ENCODE peak calls at places on chromosomes 6 and 20, in four cellular contexts. One of them, this sample, is unnamed.

GRCh38 chr6:75757295-75757694 is 8.3 kb downstream of the MYO6 start:
- DNase-seq in HFFc6: no peak
- DNase-seq in astrocyte: no peak
- DNase-seq in hepatocyte: no peak
- DNase-seq in this sample: no peak

GRCh38 chr20:33169176-33169794 is 1.3 kb downstream of the BPIFA2 start:
- DNase-seq in HFFc6: no peak
- DNase-seq in astrocyte: no peak
- DNase-seq in hepatocyte: no peak
- DNase-seq in this sample: no peak

GRCh38 chr6:53544050-53544499 is 826 bp downstream of the GCLC start:
- DNase-seq in HFFc6: no peak
- DNase-seq in astrocyte: peak; percentile 18
- DNase-seq in hepatocyte: peak; percentile 37
- DNase-seq in this sample: no peak

GRCh38 chr20:37520417-37520751 is 666 bp upstream of the NNAT start:
- DNase-seq in HFFc6: no peak
- DNase-seq in astrocyte: no peak
- DNase-seq in hepatocyte: no peak
- DNase-seq in this sample: no peak

GRCh38 chr20:31819083-31819784 is at the start of gene MYLK2:
- DNase-seq in HFFc6: no peak
- DNase-seq in astrocyte: no peak
- DNase-seq in hepatocyte: no peak
- DNase-seq in this sample: no peak

GRCh38 chr20:36591854-36592641 is 13.5 kb upstream of the RAB5IF start:
- DNase-seq in HFFc6: peak; percentile 40
- DNase-seq in astrocyte: no peak
- DNase-seq in hepatocyte: peak; percentile 57
- DNase-seq in this sample: no peak

GRCh38 chr6:36319436-36319762 is 17.3 kb downstream of the BNIP5 start:
- DNase-seq in HFFc6: no peak
- DNase-seq in astrocyte: no peak
- DNase-seq in hepatocyte: peak; percentile 44
- DNase-seq in this sample: no peak

GRCh38 chr6:145069966-145070365 is 665.4 kb downstream of the EPM2A start:
- DNase-seq in HFFc6: peak; percentile 38
- DNase-seq in astrocyte: no peak
- DNase-seq in hepatocyte: no peak
- DNase-seq in this sample: no peak

GRCh38 chr6:109299695-109300564 is 82.3 kb downstream of the CD164 start:
- DNase-seq in HFFc6: no peak
- DNase-seq in astrocyte: no peak
- DNase-seq in hepatocyte: no peak
- DNase-seq in this sample: no peak

GRCh38 chr6:74431873-74432272 is 735.9 kb downstream of the CD109 start:
- DNase-seq in HFFc6: peak; percentile 19
- DNase-seq in astrocyte: peak; percentile 29
- DNase-seq in hepatocyte: no peak
- DNase-seq in this sample: no peak

GRCh38 chr6:111534366-111534765 is 51.3 kb upstream of the REV3L start:
- DNase-seq in HFFc6: no peak
- DNase-seq in astrocyte: peak; percentile 44
- DNase-seq in hepatocyte: peak; percentile 10
- DNase-seq in this sample: no peak

GRCh38 chr20:10853176-10853575 is 179.4 kb upstream of the JAG1 start:
- DNase-seq in HFFc6: no peak
- DNase-seq in astrocyte: peak; percentile 20
- DNase-seq in hepatocyte: no peak
- DNase-seq in this sample: no peak

GRCh38 chr6:18179770-18180393 is 24.7 kb downstream of the KDM1B start:
- DNase-seq in HFFc6: no peak
- DNase-seq in astrocyte: no peak
- DNase-seq in hepatocyte: no peak
- DNase-seq in this sample: no peak

GRCh38 chr6:111423960-111424846 is 58.8 kb downstream of the REV3L start:
- DNase-seq in HFFc6: no peak
- DNase-seq in astrocyte: peak; percentile 40
- DNase-seq in hepatocyte: no peak
- DNase-seq in this sample: no peak

GRCh38 chr6:119742188-119742803 is 392.7 kb upstream of the MAN1A1 start:
- DNase-seq in HFFc6: no peak
- DNase-seq in astrocyte: peak; percentile 3
- DNase-seq in hepatocyte: peak; percentile 79
- DNase-seq in this sample: peak; percentile 59

GRCh38 chr6:113632220-113632864 is 224.8 kb upstream of the MARCKS start:
- DNase-seq in HFFc6: peak; percentile 84
- DNase-seq in astrocyte: peak; percentile 93
- DNase-seq in hepatocyte: peak; percentile 78
- DNase-seq in this sample: no peak

GRCh38 chr6:87419266-87419665 is 11.5 kb downstream of the CFAP206 start:
- DNase-seq in HFFc6: no peak
- DNase-seq in astrocyte: no peak
- DNase-seq in hepatocyte: no peak
- DNase-seq in this sample: no peak

GRCh38 chr20:40741507-40742106 is 52.6 kb upstream of the MAFB start:
- DNase-seq in HFFc6: peak; percentile 23
- DNase-seq in astrocyte: peak; percentile 9
- DNase-seq in hepatocyte: peak; percentile 53
- DNase-seq in this sample: no peak

GRCh38 chr6:137033828-137034227 is 10.9 kb downstream of the IL20RA start:
- DNase-seq in HFFc6: no peak
- DNase-seq in astrocyte: peak; percentile 75
- DNase-seq in hepatocyte: no peak
- DNase-seq in this sample: no peak

GRCh38 chr6:56359201-56359899 is 112.0 kb upstream of the COL21A1 start:
- DNase-seq in HFFc6: peak; percentile 65
- DNase-seq in astrocyte: peak; percentile 47
- DNase-seq in hepatocyte: peak; percentile 81
- DNase-seq in this sample: peak; percentile 51

GRCh38 chr20:16664031-16664430 is 65.8 kb upstream of the SNRPB2 start:
- DNase-seq in HFFc6: no peak
- DNase-seq in astrocyte: no peak
- DNase-seq in hepatocyte: no peak
- DNase-seq in this sample: no peak

GRCh38 chr6:4545929-4546328 is 230.3 kb upstream of the CDYL start:
- DNase-seq in HFFc6: no peak
- DNase-seq in astrocyte: no peak
- DNase-seq in hepatocyte: no peak
- DNase-seq in this sample: no peak

GRCh38 chr6:27495386-27496135 is 22.7 kb upstream of the ZNF184 start:
- DNase-seq in HFFc6: peak; percentile 97
- DNase-seq in astrocyte: peak; percentile 88
- DNase-seq in hepatocyte: peak; percentile 85
- DNase-seq in this sample: no peak
- TF ChIP-seq CTCF in HFFc6: peak; percentile 71
- TF ChIP-seq CTCF in astrocyte: peak; percentile 16
- TF ChIP-seq CTCF in hepatocyte: no peak
- TF ChIP-seq CTCF in this sample: no peak

GRCh38 chr20:51510169-51510568 is 32.4 kb downstream of the NFATC2 start:
- DNase-seq in HFFc6: no peak
- DNase-seq in astrocyte: no peak
- DNase-seq in hepatocyte: no peak
- DNase-seq in this sample: no peak
- TF ChIP-seq CTCF in HFFc6: no peak
- TF ChIP-seq CTCF in astrocyte: no peak
- TF ChIP-seq CTCF in hepatocyte: no peak
- TF ChIP-seq CTCF in this sample: no peak

GRCh38 chr6:27870486-27870885 is 41.7 kb downstream of the OR2B2 start:
- DNase-seq in HFFc6: no peak
- DNase-seq in astrocyte: no peak
- DNase-seq in hepatocyte: no peak
- DNase-seq in this sample: no peak

GRCh38 chr6:27867941-27868705 is 44.1 kb downstream of the OR2B2 start:
- DNase-seq in HFFc6: no peak
- DNase-seq in astrocyte: no peak
- DNase-seq in hepatocyte: no peak
- DNase-seq in this sample: no peak

GRCh38 chr6:27872634-27873028 is 39.6 kb downstream of the OR2B2 start:
- DNase-seq in HFFc6: no peak
- DNase-seq in astrocyte: no peak
- DNase-seq in hepatocyte: no peak
- DNase-seq in this sample: no peak

GRCh38 chr6:27873101-27874030 is 38.8 kb downstream of the OR2B2 start:
- DNase-seq in HFFc6: peak; percentile 78
- DNase-seq in astrocyte: peak; percentile 67
- DNase-seq in hepatocyte: peak; percentile 35
- DNase-seq in this sample: no peak

DNA sequence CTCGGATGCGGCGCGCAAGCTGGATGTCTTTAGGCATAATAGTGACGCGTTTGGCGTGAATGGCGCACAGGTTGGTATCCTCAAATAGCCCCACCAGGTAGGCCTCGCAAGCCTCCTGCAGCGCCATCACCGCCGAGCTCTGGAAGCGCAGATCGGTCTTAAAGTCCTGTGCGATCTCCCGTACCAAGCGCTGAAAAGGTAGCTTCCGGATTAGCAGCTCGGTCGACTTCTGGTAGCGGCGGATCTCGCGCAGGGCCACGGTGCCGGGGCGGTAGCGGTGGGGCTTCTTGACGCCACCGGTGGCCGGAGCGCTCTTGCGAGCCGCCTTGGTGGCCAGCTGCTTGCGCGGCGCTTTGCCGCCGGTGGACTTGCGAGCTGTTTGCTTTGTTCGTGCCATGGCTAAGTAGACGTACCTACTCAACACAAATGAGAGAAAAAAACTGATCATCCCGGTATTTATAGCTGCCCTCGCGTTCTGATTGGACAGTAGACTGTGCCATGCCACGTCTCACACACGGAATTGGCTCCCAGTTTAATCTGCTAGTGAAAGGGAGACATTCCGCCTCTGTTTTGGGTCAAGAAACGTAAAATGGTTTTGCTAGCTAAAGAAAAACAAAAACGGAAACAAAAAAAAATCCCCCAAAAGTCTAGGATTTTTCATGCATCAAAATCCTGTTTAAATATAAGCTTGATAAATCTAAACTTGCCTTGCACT is 40.1 kb downstream of the OR2B2 start:
- DNase-seq in HFFc6: peak; percentile 97
- DNase-seq in astrocyte: peak; percentile 93
- DNase-seq in hepatocyte: peak; percentile 88
- DNase-seq in this sample: peak; percentile 76
- TF ChIP-seq CTCF in HFFc6: peak; percentile 59
- TF ChIP-seq CTCF in astrocyte: peak; percentile 14
- TF ChIP-seq CTCF in hepatocyte: peak; percentile 30
- TF ChIP-seq CTCF in this sample: peak; percentile 48

DNA sequence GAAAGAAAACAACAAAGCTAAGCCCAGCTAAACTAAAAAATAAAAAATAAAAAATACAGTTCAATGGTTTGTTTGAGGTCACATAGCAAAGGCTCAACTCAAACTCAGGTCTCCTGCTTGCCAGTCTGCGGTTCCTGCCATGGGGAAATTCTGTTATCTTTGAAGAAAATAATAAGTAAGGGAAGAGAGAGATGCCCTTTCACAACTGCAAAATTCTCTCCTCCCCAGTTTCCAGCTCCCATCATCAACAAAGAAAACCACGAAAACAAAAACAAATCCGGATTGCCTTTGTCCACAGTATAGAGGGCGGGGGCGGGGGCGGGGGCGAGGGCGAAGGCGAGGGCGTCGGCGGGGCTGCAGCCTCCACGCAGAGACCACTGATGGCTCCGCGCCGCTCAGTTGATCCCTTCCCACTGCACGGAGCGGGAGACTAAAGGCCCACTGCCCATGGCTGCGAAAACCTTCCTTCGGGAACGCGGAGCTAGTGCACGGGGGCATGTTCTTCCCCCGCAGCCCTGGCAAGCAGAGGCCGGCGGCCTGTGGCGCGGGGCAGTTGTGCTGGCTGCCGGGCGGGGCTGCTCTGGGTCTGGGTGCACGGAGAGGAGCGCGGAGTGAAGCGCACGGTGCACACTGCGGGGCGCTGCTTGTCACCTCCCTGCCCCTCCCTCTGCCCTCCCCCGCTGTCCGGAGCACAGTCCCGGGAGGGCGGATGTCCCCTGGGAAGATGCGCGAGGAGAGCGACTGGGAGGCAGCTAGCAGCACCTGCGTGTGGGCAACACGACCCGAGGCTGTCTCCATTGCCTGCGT is 54.2 kb upstream of the TPD52L1 start:
- DNase-seq in HFFc6: peak; percentile 53
- DNase-seq in astrocyte: peak; percentile 57
- DNase-seq in hepatocyte: peak; percentile 71
- DNase-seq in this sample: peak; percentile 34
- TF ChIP-seq CTCF in HFFc6: no peak
- TF ChIP-seq CTCF in astrocyte: no peak
- TF ChIP-seq CTCF in hepatocyte: no peak
- TF ChIP-seq CTCF in this sample: no peak

This sample was measured in progenitor cell of endocrine pancreas.